ENCODE peak calls at places on chromosomes 12 and 14, in seven cellular contexts. H is adrenal gland, E is AG09309, O is RWPE1, U is A549, M is thoracic aorta, Z is WTC11. N is an unnamed sample.
A peak's percentile ranks its signal among the peaks of the same experiment; 100 is the strongest.

GRCh38 chr12:89514751-89515150 is 9.8 kb downstream of the GALNT4 start:
- DNase-seq in H (no peak), E (no peak), O (no peak), U (no peak), M (no peak), Z (no peak), N (no peak)

GRCh38 chr14:31950760-31951637 is 126.1 kb upstream of the ARHGAP5 start:
- DNase-seq in H (peak; percentile 46), E (no peak), O (peak; percentile 79), U (peak; percentile 73), M (no peak), Z (peak; percentile 45), N (peak; percentile 46)

GRCh38 chr12:16788888-16789790 is 183.2 kb upstream of the LMO3 start:
- DNase-seq in H (no peak), E (no peak), O (no peak), U (no peak), M (no peak), Z (no peak), N (no peak)

GRCh38 chr12:67650127-67650495 is 1.6 kb downstream of the DYRK2 start:
- DNase-seq in H (peak; percentile 29), E (no peak), O (peak; percentile 22), U (peak; percentile 19), M (no peak), Z (no peak), N (no peak)

GRCh38 chr12:3976351-3976938 is 103.2 kb upstream of the PARP11 start:
- DNase-seq in H (no peak), E (no peak), O (no peak), U (no peak), M (no peak), Z (no peak), N (no peak)

GRCh38 chr12:29200586-29200985 is 51.5 kb downstream of the FAR2 start:
- DNase-seq in H (no peak), E (no peak), O (no peak), U (no peak), M (no peak), Z (no peak), N (no peak)

GRCh38 chr12:3236345-3237153 is 159.4 kb downstream of the TSPAN9 start:
- DNase-seq in H (no peak), E (no peak), O (peak; percentile 81), U (peak; percentile 40), M (no peak), Z (peak; percentile 52), N (peak; percentile 42)

GRCh38 chr12:138898-139534 is 72.4 kb downstream of the IQSEC3 start:
- DNase-seq in H (peak; percentile 23), E (no peak), O (no peak), U (no peak), M (no peak), Z (peak; percentile 49), N (no peak)

GRCh38 chr14:51410846-51411245 is 170.8 kb downstream of the TMX1 start:
- DNase-seq in H (no peak), E (no peak), O (no peak), U (no peak), M (no peak), Z (no peak), N (no peak)

GRCh38 chr14:75690010-75690409 is 29.0 kb downstream of the TTLL5 start:
- DNase-seq in H (no peak), E (no peak), O (no peak), U (no peak), M (no peak), Z (no peak), N (no peak)

GRCh38 chr12:64566882-64567517 is 43.3 kb upstream of the RASSF3 start:
- DNase-seq in H (peak; percentile 41), E (no peak), O (no peak), U (no peak), M (no peak), Z (no peak), N (no peak)

GRCh38 chr12:93016752-93017350 is 87.8 kb upstream of the EEA1 start:
- DNase-seq in H (no peak), E (no peak), O (no peak), U (no peak), M (no peak), Z (no peak), N (no peak)

DNA sequence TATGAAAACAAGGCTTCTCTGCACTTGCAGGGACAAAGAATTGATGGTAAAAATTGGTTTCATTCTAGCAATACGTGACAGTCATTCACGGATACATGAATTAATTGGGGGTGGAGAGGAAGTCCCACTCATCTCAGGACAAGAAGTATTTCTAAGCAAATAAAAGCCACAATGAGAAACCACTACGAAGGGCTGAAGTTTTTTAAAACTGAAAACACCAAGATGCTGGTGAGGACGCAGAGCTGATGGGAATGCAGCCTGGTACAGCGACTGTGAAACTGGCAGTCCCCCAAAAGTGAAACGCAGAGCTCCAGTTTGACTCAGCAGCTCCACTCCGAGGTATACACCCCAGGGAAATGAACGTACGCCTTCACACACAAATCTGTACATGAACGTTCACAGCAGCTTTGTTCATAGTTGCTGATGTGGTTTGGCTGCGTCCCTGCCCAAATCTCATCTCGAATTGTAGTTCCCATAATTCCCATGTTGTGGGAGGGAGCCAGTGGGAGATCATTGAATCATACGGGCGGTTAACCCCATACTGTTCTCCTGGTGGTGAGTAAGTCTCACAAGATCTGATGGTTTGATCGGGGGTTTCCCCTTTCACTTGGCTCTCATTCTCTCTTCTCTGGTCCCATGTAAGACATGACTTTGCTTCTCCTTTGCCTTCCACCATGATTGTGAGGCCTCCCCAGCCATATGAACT is 89.0 kb downstream of the SCARB1 start:
- DNase-seq in H (peak; percentile 79), E (peak; percentile 88), O (no peak), U (no peak), M (peak; percentile 31), Z (no peak), N (no peak)
- TF ChIP-seq CTCF in H (no peak), E (peak; percentile 22), O (no peak), U (no peak), M (peak; percentile 19), Z (no peak), N (no peak)

DNA sequence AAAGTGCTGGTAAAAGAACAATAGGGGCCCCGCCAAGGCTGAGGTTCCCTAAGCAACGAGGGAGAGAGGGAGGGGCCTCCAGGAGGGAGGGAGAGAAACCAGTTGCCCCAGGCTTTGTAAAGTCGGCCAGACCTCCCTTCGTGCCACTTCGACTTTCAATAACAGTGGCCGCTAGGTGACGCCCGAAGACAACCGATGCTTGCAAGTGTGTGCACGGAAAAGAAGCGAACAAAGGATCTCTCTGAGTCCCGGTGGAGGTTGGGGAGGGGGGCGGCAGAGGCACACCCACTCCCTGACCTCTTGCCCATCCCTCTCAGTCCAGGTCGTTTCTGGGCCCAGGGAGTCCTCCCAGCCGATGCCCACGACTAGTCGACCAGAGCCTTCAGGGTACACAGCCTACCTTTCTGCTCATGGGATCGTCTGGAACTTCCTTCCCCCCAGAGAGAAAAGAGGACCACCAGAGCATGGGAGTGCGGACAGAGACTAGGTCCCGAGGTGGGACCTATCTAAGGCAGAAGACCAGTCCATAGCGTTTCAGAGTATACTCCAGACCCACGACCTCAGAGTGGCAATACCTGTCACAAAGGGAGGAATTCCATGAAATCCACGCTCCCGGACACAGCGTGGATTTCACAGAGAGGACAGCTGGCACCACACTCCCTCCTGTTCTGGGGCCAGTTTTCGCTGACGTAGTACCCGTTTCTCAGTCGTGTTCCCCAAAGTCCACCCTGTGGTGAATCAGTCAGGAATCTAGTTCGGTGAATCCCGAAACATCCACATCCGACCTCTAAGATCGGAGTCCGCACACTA is 262.7 kb upstream of the ALG10B start:
- DNase-seq in H (no peak), E (no peak), O (peak; percentile 15), U (peak; percentile 43), M (no peak), Z (no peak), N (no peak)
- TF ChIP-seq CTCF in H (no peak), E (peak; percentile 30), O (no peak), U (peak; percentile 73), M (no peak), Z (no peak), N (no peak)

DNA sequence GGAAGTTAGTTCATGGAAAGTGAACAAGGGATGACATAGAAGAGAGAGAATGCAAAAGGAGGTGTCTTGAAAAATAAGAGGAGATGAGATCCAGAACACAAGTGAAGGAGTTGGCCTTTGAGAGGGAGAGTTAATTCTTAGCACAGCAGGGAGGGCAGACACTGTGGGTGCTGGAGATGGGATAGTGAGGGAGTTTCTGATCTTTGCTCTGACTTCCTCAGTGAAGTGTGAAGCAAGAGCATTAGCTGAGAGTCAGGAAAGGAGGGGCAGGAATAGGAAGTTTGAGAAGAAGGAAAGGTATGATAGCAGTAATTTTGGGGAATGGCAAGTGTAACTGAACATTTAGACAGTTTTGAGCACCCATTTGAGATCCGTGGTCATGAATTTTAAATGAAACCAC is 75.8 kb upstream of the COCH start:
- DNase-seq in H (no peak), E (no peak), O (no peak), U (no peak), M (no peak), Z (no peak), N (no peak)
- TF ChIP-seq CTCF in H (no peak), E (no peak), O (no peak), U (no peak), M (no peak), Z (no peak), N (no peak)

GRCh38 chr14:34536951-34537676 is 2.4 kb downstream of the EAPP start:
- DNase-seq in H (no peak), E (no peak), O (no peak), U (no peak), M (no peak), Z (no peak), N (no peak)
- TF ChIP-seq CTCF in H (no peak), E (no peak), O (no peak), U (no peak), M (no peak), Z (no peak), N (no peak)

DNA sequence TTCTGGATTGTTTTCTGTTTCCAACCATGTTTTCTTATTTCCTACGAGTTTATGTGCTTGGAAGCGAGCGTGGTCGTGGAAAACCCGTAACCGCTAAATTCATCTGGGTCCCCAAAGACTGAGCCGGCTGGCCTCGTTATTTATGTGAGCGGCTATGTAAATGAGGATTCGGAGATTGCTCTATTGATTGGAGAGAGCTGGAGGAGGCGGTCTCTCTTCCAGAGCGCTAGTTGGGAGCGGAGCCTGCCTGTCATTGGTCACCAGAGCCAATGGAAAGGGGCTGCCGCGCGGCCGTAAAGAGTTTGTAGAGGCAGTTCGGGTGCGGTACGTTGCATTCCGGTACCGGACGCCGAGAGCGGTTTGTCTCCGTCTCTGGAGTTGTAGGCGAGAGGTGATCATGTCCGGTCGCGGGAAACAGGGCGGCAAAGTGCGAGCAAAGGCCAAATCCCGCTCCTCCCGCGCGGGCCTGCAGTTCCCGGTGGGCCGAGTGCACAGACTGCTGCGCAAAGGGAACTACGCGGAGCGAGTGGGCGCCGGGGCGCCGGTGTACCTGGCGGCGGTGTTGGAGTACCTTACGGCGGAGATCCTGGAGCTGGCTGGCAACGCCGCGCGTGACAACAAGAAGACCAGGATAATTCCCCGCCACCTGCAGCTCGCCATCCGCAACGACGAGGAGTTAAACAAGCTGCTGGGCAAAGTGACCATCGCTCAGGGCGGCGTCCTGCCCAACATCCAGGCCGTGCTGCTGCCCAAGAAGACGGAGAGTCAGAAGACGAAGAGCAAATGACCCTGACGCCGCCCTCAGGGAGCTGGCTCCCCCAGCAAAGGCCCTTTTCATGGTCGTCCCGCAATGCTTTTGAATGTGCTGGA is 29.0 kb downstream of the WBP11 start:
- DNase-seq in H (peak; percentile 99), E (peak; percentile 86), O (peak; percentile 94), U (peak; percentile 97), M (peak; percentile 94), Z (peak; percentile 95), N (peak; percentile 90)
- TF ChIP-seq CTCF in H (no peak), E (no peak), O (no peak), U (no peak), M (no peak), Z (no peak), N (peak; percentile 8)

GRCh38 chr12:57476162-57476992 is 3.3 kb downstream of the ARHGAP9 start:
- DNase-seq in H (no peak), E (no peak), O (no peak), U (no peak), M (no peak), Z (peak; percentile 68), N (no peak)
- TF ChIP-seq CTCF in H (no peak), E (peak; percentile 23), O (no peak), U (no peak), M (peak; percentile 13), Z (peak; percentile 63), N (no peak)

GRCh38 chr14:94120667-94121335 is 8.6 kb downstream of the IFI27L2 start:
- DNase-seq in H (peak; percentile 9), E (peak; percentile 40), O (no peak), U (no peak), M (no peak), Z (no peak), N (no peak)
- TF ChIP-seq CTCF in H (no peak), E (no peak), O (no peak), U (no peak), M (no peak), Z (no peak), N (no peak)

N was measured in mesothelial cell of epicardium.